ENCODE peak calls at places on chromosome 5, in nine cellular contexts. I is stimulated activated CD8-positive, alpha-beta memory T cell treated with anti-CD3 and anti-CD28 coated beads, Interleukin-4, amount 100 ng/mL, for 24 hours; K is ELR; E is NCI-H2171; D is HuH-7.5; W is iris pigment epithelial cell; S is AG20443; N is lower lobe of right lung; V is activated T-helper 1 cell treated with Interleukin-2 at 50 U/mL for 16 hours. P is an unnamed sample.

GRCh38 chr5:62281411-62281810 is 24.6 kb upstream of the KIF2A start:
- DNase-seq in I (no peak), K (no peak), E (no peak), D (no peak), W (no peak), S (no peak), N (no peak), V (no peak), P (no peak)

GRCh38 chr5:154646841-154647759 is 108.1 kb upstream of the LARP1 start:
- DNase-seq in I (peak; percentile 11), K (no peak), E (no peak), D (peak; percentile 90), W (peak; percentile 55), S (peak; percentile 42), N (peak; percentile 77), V (no peak), P (no peak)

GRCh38 chr5:6773342-6774035 is 60.3 kb downstream of the TENT4A start:
- DNase-seq in I (no peak), K (no peak), E (peak; percentile 83), D (no peak), W (no peak), S (no peak), N (no peak), V (no peak), P (no peak)

GRCh38 chr5:97979740-97980139 is 793.7 kb upstream of the RGMB start:
- DNase-seq in I (no peak), K (no peak), E (no peak), D (no peak), W (peak; percentile 57), S (peak; percentile 8), N (no peak), V (no peak), P (no peak)

GRCh38 chr5:96049398-96050272 is 88.0 kb upstream of the ELL2 start:
- DNase-seq in I (no peak), K (peak; percentile 88), E (no peak), D (no peak), W (peak; percentile 75), S (peak; percentile 58), N (peak; percentile 43), V (no peak), P (no peak)

GRCh38 chr5:149126898-149127297 is 14.4 kb upstream of the ABLIM3 start:
- DNase-seq in I (no peak), K (no peak), E (no peak), D (no peak), W (no peak), S (no peak), N (no peak), V (no peak), P (no peak)

GRCh38 chr5:134590992-134591659 is 41.5 kb downstream of the SAR1B start:
- DNase-seq in I (peak; percentile 4), K (peak; percentile 46), E (no peak), D (no peak), W (no peak), S (peak; percentile 6), N (no peak), V (no peak), P (no peak)

GRCh38 chr5:83848928-83849327 is 128.3 kb upstream of the HAPLN1 start:
- DNase-seq in I (no peak), K (no peak), E (no peak), D (no peak), W (no peak), S (no peak), N (no peak), V (no peak), P (no peak)

GRCh38 chr5:178113841-178114324 is 551 bp downstream of the N4BP3 start:
- DNase-seq in I (no peak), K (no peak), E (no peak), D (no peak), W (no peak), S (no peak), N (no peak), V (no peak), P (no peak)

GRCh38 chr5:66993448-66993847 is 203.2 kb downstream of the CD180 start:
- DNase-seq in I (no peak), K (no peak), E (no peak), D (no peak), W (no peak), S (no peak), N (no peak), V (no peak), P (no peak)

GRCh38 chr5:55603947-55604346 is 69.2 kb upstream of the PLPP1 start:
- DNase-seq in I (no peak), K (peak; percentile 76), E (no peak), D (no peak), W (peak; percentile 14), S (peak; percentile 18), N (no peak), V (no peak), P (no peak)

GRCh38 chr5:979100-979817 is 29.3 kb upstream of the NKD2 start:
- DNase-seq in I (no peak), K (no peak), E (no peak), D (no peak), W (no peak), S (no peak), N (no peak), V (no peak), P (no peak)

GRCh38 chr5:60959156-60959555 is 14.2 kb downstream of the NDUFAF2 start:
- DNase-seq in I (no peak), K (peak; percentile 59), E (no peak), D (no peak), W (peak; percentile 21), S (no peak), N (no peak), V (no peak), P (no peak)

GRCh38 chr5:119393746-119394145 is 37.9 kb downstream of the TNFAIP8 start:
- DNase-seq in I (no peak), K (peak; percentile 65), E (no peak), D (no peak), W (peak; percentile 80), S (no peak), N (no peak), V (no peak), P (no peak)

GRCh38 chr5:171872666-171873065 is 87.0 kb downstream of the SMIM23 start:
- DNase-seq in I (no peak), K (peak; percentile 7), E (no peak), D (no peak), W (peak; percentile 35), S (no peak), N (no peak), V (no peak), P (no peak)

GRCh38 chr5:157816682-157817268 is 42.2 kb downstream of the CLINT1 start:
- DNase-seq in I (no peak), K (peak; percentile 41), E (no peak), D (no peak), W (no peak), S (peak; percentile 7), N (no peak), V (no peak), P (no peak)

GRCh38 chr5:1652873-1653707 is 129.3 kb upstream of the LPCAT1 start:
- DNase-seq in I (no peak), K (no peak), E (peak; percentile 51), D (no peak), W (no peak), S (peak; percentile 58), N (no peak), V (no peak), P (no peak)

GRCh38 chr5:178472138-178472537 is 118.1 kb downstream of the COL23A1 start:
- DNase-seq in I (no peak), K (no peak), E (no peak), D (no peak), W (no peak), S (no peak), N (no peak), V (no peak), P (no peak)

GRCh38 chr5:78503958-78504357 is 143.5 kb downstream of the SCAMP1 start:
- DNase-seq in I (no peak), K (no peak), E (no peak), D (no peak), W (no peak), S (peak; percentile 41), N (no peak), V (no peak), P (no peak)

GRCh38 chr5:79263290-79263689 is 27.4 kb downstream of the JMY start:
- DNase-seq in I (no peak), K (no peak), E (no peak), D (no peak), W (no peak), S (no peak), N (no peak), V (no peak), P (no peak)